ENCODE peak calls at places on chromosomes 3 and 15, in four cellular contexts. E is iPS-NIHi11, P is RWPE1, Q is neural crest cell. F is an unnamed sample.

GRCh38 chr15:58015565-58015964 is 49.9 kb downstream of the ALDH1A2 start:
- DNase-seq in Q (no peak), E (no peak), P (no peak), F (no peak)

GRCh38 chr3:3799173-3800075 is at the start of gene LRRN1:
- DNase-seq in Q (peak), E (peak), P (no peak), F (no peak)

GRCh38 chr3:142542054-142542453 is 36.5 kb downstream of the ATR start:
- DNase-seq in Q (no peak), P (no peak), E (no peak), F (no peak)

GRCh38 chr15:101017041-101017754 is 98.0 kb downstream of the LRRK1 start:
- DNase-seq in E (no peak), Q (no peak), P (no peak), F (peak)

GRCh38 chr15:71425388-71425787 is 310.1 kb downstream of the THSD4 start:
- DNase-seq in Q (no peak), P (no peak), E (no peak), F (no peak)

GRCh38 chr3:153967260-153967659 is 153.9 kb upstream of the ARHGEF26 start:
- DNase-seq in P (no peak), Q (no peak), E (no peak), F (no peak)

GRCh38 chr3:62749130-62749529 is 126.1 kb downstream of the CADPS start:
- DNase-seq in Q (no peak), E (no peak), P (no peak), F (no peak)

GRCh38 chr3:4426782-4427344 is 40.2 kb downstream of the SUMF1 start:
- DNase-seq in Q (no peak), E (no peak), P (no peak), F (no peak)

GRCh38 chr3:42072930-42073329 is 18.2 kb upstream of the TRAK1 start:
- DNase-seq in E (no peak), P (no peak), Q (no peak), F (peak)

F was measured in ELF-1.